ENCODE peak calls at places on chromosomes 16 and 17, in six cellular contexts. S is Caco-2, U is left lung, J is IMR-90, Q is ovary, K is thoracic aorta. A is an unnamed sample. For H3K4me1 and H3K27me3, the result is how much of the 10 kb centered on the place peaks cover.

GRCh38 chr16:28326881-28327610 is 34.7 kb downstream of the SBK1 start:
- DNase-seq in S (peak), U (no peak), J (peak), Q (no peak), K (no peak), A (peak)

GRCh38 chr16:67882374-67883145 is 2.1 kb upstream of the NRN1L start:
- DNase-seq in S (no peak), U (no peak), J (no peak), Q (no peak), K (no peak), A (peak)

GRCh38 chr16:2528161-2529060 is 2.8 kb downstream of the CEMP1 start:
- DNase-seq in S (no peak), U (peak), J (no peak), Q (no peak), K (no peak), A (peak)

GRCh38 chr16:85491798-85492616 is 121.1 kb upstream of the GSE1 start:
- DNase-seq in S (peak), U (peak), J (no peak), Q (peak), K (peak), A (peak)

GRCh38 chr17:33580215-33580614 is 287.1 kb upstream of the ASIC2 start:
- DNase-seq in S (no peak), U (no peak), J (no peak), Q (no peak), K (no peak), A (no peak)

GRCh38 chr17:8846768-8847211 is 20.7 kb downstream of the PIK3R6 start:
- DNase-seq in S (peak), U (no peak), J (peak), Q (no peak), K (no peak), A (no peak)

GRCh38 chr17:8072727-8073461 is 14.6 kb downstream of the ALOX12B start:
- DNase-seq in S (no peak), U (peak), J (no peak), Q (no peak), K (no peak), A (no peak)

GRCh38 chr17:72456026-72456569 is 335.3 kb downstream of the SOX9 start:
- DNase-seq in S (peak), U (no peak), J (peak), Q (no peak), K (no peak), A (no peak)

GRCh38 chr17:21173543-21173942 is 40.4 kb downstream of the TMEM11 start:
- DNase-seq in S (no peak), U (no peak), J (no peak), Q (no peak), K (no peak), A (no peak)

GRCh38 chr17:68963958-68964357 is 8.8 kb upstream of the ABCA8 start:
- DNase-seq in S (no peak), U (no peak), J (peak), Q (no peak), K (no peak), A (no peak)

GRCh38 chr17:76989519-76989918 is 121.3 kb downstream of the MGAT5B start:
- DNase-seq in S (no peak), U (no peak), J (no peak), Q (no peak), K (no peak), A (no peak)

GRCh38 chr17:48054238-48055185 is 6.4 kb downstream of the NFE2L1 start:
- DNase-seq in S (no peak), U (peak), J (peak), Q (peak), K (no peak), A (peak)

GRCh38 chr17:38885044-38885727 is 15.3 kb downstream of the LASP1 start:
- DNase-seq in S (peak), U (no peak), J (no peak), Q (no peak), K (no peak), A (no peak)

GRCh38 chr17:79305831-79306687 is 231.4 kb downstream of the ENGASE start:
- DNase-seq in S (no peak), U (no peak), J (no peak), Q (peak), K (peak), A (peak)

GRCh38 chr17:54180919-54181318 is 358.2 kb downstream of the KIF2B start:
- DNase-seq in S (no peak), U (no peak), J (no peak), Q (no peak), K (no peak), A (no peak)

GRCh38 chr17:63774141-63774981 is at the start of gene DDX42:
- DNase-seq in S (peak), U (peak), J (peak), Q (peak), K (peak), A (peak)
- TF ChIP-seq CTCF in S (peak), U (no peak), J (peak), Q (no peak), K (no peak), A (peak)

GRCh38 chr16:81461756-81462155 is 17.1 kb downstream of the CMIP start:
- DNase-seq in S (no peak), U (no peak), J (no peak), Q (no peak), K (no peak), A (peak)
- H3K4me1 ChIP-seq in S (under half), U (half or more), J (under half), Q (under half), K (under half), A (half or more)

DNA sequence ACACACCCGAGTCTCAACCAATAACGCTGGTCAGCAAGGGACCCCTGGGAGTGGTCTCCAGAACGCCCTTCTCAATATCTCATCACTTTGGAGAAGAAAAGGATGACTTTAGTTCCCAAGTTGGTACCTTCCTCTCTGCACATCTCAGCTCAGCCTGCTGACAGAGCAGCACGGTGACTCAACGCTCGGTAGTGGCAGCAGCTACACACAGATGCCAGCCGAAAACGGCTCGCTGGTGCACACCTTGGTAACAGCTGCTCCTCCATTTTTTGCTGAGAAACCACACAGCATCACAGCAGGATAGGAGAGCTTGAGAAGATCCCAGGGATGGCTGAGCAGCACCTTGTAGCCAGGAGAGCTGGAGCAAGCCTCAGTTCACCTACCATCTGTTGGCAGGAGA is 84.0 kb upstream of the ERCC4 start:
- DNase-seq in S (no peak), U (no peak), J (no peak), Q (no peak), K (no peak), A (no peak)
- H3K27me3 ChIP-seq in S (under half), U (under half), J (under half), Q (under half), K (under half), A (under half)

GRCh38 chr17:58538801-58539410 is 24.5 kb upstream of the MTMR4 start:
- DNase-seq in S (no peak), U (no peak), J (no peak), Q (no peak), K (no peak), A (no peak)

GRCh38 chr17:58536541-58536940 is 22.1 kb upstream of the MTMR4 start:
- DNase-seq in S (no peak), U (no peak), J (no peak), Q (no peak), K (no peak), A (no peak)

GRCh38 chr17:58539703-58540102 is 25.3 kb upstream of the MTMR4 start:
- DNase-seq in S (no peak), U (no peak), J (no peak), Q (no peak), K (no peak), A (no peak)

GRCh38 chr17:58537266-58537665 is 22.8 kb upstream of the MTMR4 start:
- DNase-seq in S (no peak), U (no peak), J (no peak), Q (no peak), K (no peak), A (peak)

GRCh38 chr17:58541249-58541648 is 26.8 kb upstream of the MTMR4 start:
- DNase-seq in S (no peak), U (no peak), J (no peak), Q (no peak), K (no peak), A (no peak)
- TF ChIP-seq CTCF in S (peak), U (no peak), J (peak), Q (no peak), K (no peak), A (no peak)

GRCh38 chr17:75468779-75469373 is 12.4 kb downstream of the TMEM94 start:
- DNase-seq in S (no peak), U (peak), J (no peak), Q (no peak), K (no peak), A (peak)

GRCh38 chr17:75473246-75473645 is 16.8 kb downstream of the TMEM94 start:
- DNase-seq in S (no peak), U (no peak), J (no peak), Q (no peak), K (no peak), A (no peak)

GRCh38 chr17:75472119-75472518 is 15.7 kb downstream of the TMEM94 start:
- DNase-seq in S (no peak), U (peak), J (no peak), Q (no peak), K (no peak), A (no peak)

GRCh38 chr17:75468311-75468754 is 11.9 kb downstream of the TMEM94 start:
- DNase-seq in S (no peak), U (no peak), J (no peak), Q (no peak), K (no peak), A (peak)

DNA sequence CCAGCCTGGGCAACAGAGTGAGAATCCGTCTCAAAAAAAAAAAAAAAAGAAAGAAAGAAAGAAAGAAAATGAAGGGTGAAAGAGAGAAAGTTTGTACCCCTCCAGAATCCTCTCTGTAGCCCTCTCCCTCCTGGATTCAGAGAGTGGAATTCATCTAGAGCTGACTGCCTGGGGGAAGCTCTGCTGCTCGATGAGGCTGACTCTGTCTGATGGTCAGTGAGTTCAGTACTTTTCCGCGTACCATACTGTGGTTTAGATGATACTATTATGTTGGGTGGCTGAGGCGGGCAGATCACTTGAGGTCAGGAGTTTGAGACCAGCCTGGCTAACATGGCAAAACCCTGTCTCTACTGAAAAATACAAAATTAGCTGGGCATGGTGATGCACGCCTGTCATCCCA is 14.8 kb downstream of the TMEM94 start:
- DNase-seq in S (no peak), U (no peak), J (no peak), Q (no peak), K (no peak), A (no peak)
- H3K4me1 ChIP-seq in S (under half), U (under half), J (under half), Q (under half), K (under half), A (under half)

A was measured in adrenal gland.